ENCODE peak calls at places on chromosomes 13 and 19, in seven cellular contexts. Y is progenitor cell of endocrine pancreas; X is CD4-positive, alpha-beta T cell; K is AG04450; E is glutamatergic neuron; U is tibial artery; V is NB4. A is an unnamed sample.

GRCh38 chr19:39970424-39970673 is 616 bp upstream of the PSMC4 start:
- DNase-seq in Y (no peak), X (no peak), K (no peak), E (no peak), U (no peak), V (peak; percentile 60), A (no peak)

GRCh38 chr13:46901721-46902120 is 4.9 kb upstream of the HTR2A start:
- DNase-seq in Y (no peak), X (no peak), K (no peak), E (no peak), U (no peak), V (no peak), A (no peak)

GRCh38 chr13:95133498-95133897 is 167.8 kb downstream of the ABCC4 start:
- DNase-seq in Y (no peak), X (no peak), K (no peak), E (no peak), U (no peak), V (no peak), A (no peak)

GRCh38 chr13:47796816-47797215 is 204.3 kb downstream of the SUCLA2 start:
- DNase-seq in Y (no peak), X (no peak), K (no peak), E (no peak), U (no peak), V (no peak), A (no peak)

GRCh38 chr13:102777716-102778115 is 4.1 kb upstream of the TEX30 start:
- DNase-seq in Y (no peak), X (no peak), K (no peak), E (no peak), U (no peak), V (no peak), A (no peak)

GRCh38 chr19:15249912-15250634 is 17.8 kb upstream of the EPHX3 start:
- DNase-seq in Y (no peak), X (no peak), K (peak; percentile 82), E (no peak), U (peak; percentile 95), V (no peak), A (no peak)

GRCh38 chr13:41497436-41497835 is 40.1 kb downstream of the RGCC start:
- DNase-seq in Y (no peak), X (no peak), K (no peak), E (no peak), U (no peak), V (no peak), A (no peak)

GRCh38 chr19:21221653-21222052 is 79.8 kb downstream of the ZNF431 start:
- DNase-seq in Y (no peak), X (no peak), K (no peak), E (no peak), U (no peak), V (no peak), A (no peak)

GRCh38 chr19:35882074-35882832 is 13.9 kb downstream of the APLP1 start:
- DNase-seq in Y (no peak), X (no peak), K (peak; percentile 61), E (no peak), U (no peak), V (peak; percentile 67), A (peak; percentile 54)

GRCh38 chr19:55695511-55696290 is 20.7 kb downstream of the EPN1 start:
- DNase-seq in Y (no peak), X (no peak), K (no peak), E (no peak), U (peak; percentile 60), V (no peak), A (no peak)

GRCh38 chr13:40665061-40665753 is 1.2 kb downstream of the FOXO1 start:
- DNase-seq in Y (peak; percentile 46), X (peak; percentile 5), K (no peak), E (peak; percentile 53), U (peak; percentile 73), V (peak; percentile 58), A (peak; percentile 53)

GRCh38 chr13:22009500-22009899 is 338.6 kb downstream of the FGF9 start:
- DNase-seq in Y (no peak), X (no peak), K (no peak), E (no peak), U (no peak), V (peak; percentile 96), A (no peak)

GRCh38 chr13:81791636-81792035 is 1450.7 kb upstream of the SPRY2 start:
- DNase-seq in Y (no peak), X (no peak), K (no peak), E (no peak), U (no peak), V (no peak), A (no peak)

GRCh38 chr19:1469936-1470863 is 8.8 kb downstream of the C19orf25 start:
- DNase-seq in Y (no peak), X (peak; percentile 64), K (no peak), E (peak; percentile 79), U (no peak), V (no peak), A (peak; percentile 79)

GRCh38 chr19:55160128-55160985 is 2.8 kb upstream of the TNNI3 start:
- DNase-seq in Y (peak; percentile 85), X (peak; percentile 76), K (no peak), E (peak; percentile 95), U (peak; percentile 78), V (peak; percentile 80), A (peak; percentile 96)

GRCh38 chr13:44404261-44405139 is 30.9 kb downstream of the SERP2 start:
- DNase-seq in Y (no peak), X (no peak), K (no peak), E (no peak), U (no peak), V (no peak), A (no peak)

GRCh38 chr13:49655906-49656305 is 27.6 kb downstream of the ARL11 start:
- DNase-seq in Y (no peak), X (no peak), K (no peak), E (no peak), U (no peak), V (no peak), A (no peak)

GRCh38 chr13:99894835-99895427 is 76.6 kb downstream of the ZIC5 start:
- DNase-seq in Y (no peak), X (no peak), K (no peak), E (no peak), U (no peak), V (no peak), A (no peak)

DNA sequence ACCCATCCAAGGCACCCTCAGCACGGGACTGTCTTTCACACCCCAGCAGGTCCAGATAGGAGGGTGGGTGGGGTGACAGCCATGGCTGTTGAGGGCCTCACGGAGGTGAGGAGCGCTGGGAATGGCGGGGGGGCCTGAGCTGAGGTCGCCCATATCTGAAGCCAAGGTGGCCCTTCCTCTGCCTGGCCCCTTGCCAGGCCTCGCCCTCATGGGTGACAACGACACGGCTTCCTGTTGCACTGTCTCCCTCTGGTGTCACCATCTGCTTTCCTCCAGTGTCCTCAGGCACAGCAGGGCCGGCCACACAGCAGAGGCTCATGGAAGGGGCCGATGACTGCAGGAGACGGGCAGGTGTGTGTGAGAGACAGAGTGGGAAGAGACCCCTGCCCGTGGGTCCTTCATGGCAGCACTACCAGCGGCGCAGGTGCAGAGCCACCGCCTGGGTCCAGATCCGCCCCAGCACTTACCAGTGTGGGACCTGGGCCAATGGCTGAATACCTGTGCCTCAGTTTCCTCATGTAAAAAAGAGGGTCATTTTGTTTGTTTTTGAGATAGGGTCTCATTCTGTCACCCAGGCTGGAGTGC is 8.1 kb upstream of the NKPD1 start:
- DNase-seq in Y (no peak), X (no peak), K (no peak), E (no peak), U (no peak), V (no peak), A (no peak)
- TF ChIP-seq CTCF in Y (no peak), X (no peak), K (no peak), E (no peak), U (no peak), V (no peak), A (no peak)

GRCh38 chr13:110443633-110444225 is 117.8 kb downstream of the RAB20 start:
- DNase-seq in Y (no peak), X (no peak), K (no peak), E (no peak), U (peak; percentile 66), V (no peak), A (no peak)

GRCh38 chr13:110442946-110443632 is 118.4 kb downstream of the RAB20 start:
- DNase-seq in Y (no peak), X (no peak), K (no peak), E (no peak), U (peak; percentile 60), V (peak; percentile 28), A (no peak)

GRCh38 chr13:110445722-110446569 is 115.6 kb downstream of the RAB20 start:
- DNase-seq in Y (no peak), X (no peak), K (no peak), E (no peak), U (peak; percentile 65), V (peak; percentile 63), A (no peak)

GRCh38 chr13:110445183-110445582 is 116.3 kb downstream of the RAB20 start:
- DNase-seq in Y (no peak), X (no peak), K (no peak), E (no peak), U (no peak), V (peak; percentile 89), A (no peak)

GRCh38 chr13:110444226-110444653 is 117.3 kb downstream of the RAB20 start:
- DNase-seq in Y (no peak), X (no peak), K (no peak), E (no peak), U (peak; percentile 62), V (peak; percentile 59), A (no peak)
- TF ChIP-seq CTCF in Y (no peak), X (no peak), K (no peak), E (no peak), U (peak; percentile 33), V (peak; percentile 36), A (no peak)

GRCh38 chr13:90615236-90615635 is 732.3 kb upstream of the MIR17HG start:
- DNase-seq in Y (no peak), X (no peak), K (no peak), E (no peak), U (no peak), V (no peak), A (no peak)

GRCh38 chr13:90613076-90613795 is 734.3 kb upstream of the MIR17HG start:
- DNase-seq in Y (no peak), X (no peak), K (no peak), E (no peak), U (no peak), V (no peak), A (no peak)

GRCh38 chr13:90618133-90618532 is 729.4 kb upstream of the MIR17HG start:
- DNase-seq in Y (no peak), X (no peak), K (no peak), E (no peak), U (no peak), V (no peak), A (no peak)

GRCh38 chr13:90615767-90616166 is 731.7 kb upstream of the MIR17HG start:
- DNase-seq in Y (no peak), X (no peak), K (no peak), E (no peak), U (no peak), V (no peak), A (no peak)
- TF ChIP-seq CTCF in Y (no peak), X (no peak), K (no peak), E (no peak), U (no peak), V (no peak), A (no peak)

GRCh38 chr13:27665333-27665732 is 43.6 kb downstream of the POLR1D start:
- DNase-seq in Y (no peak), X (no peak), K (no peak), E (no peak), U (no peak), V (no peak), A (no peak)
- TF ChIP-seq CTCF in Y (peak; percentile 43), X (no peak), K (peak; percentile 41), E (no peak), U (no peak), V (no peak), A (no peak)